ENCODE peak calls at places on chromosome 7, in four cellular contexts. E is PC-9, G is tibial artery, P is lung. C is an unnamed sample.

GRCh38 chr7:20241491-20242261 is 24.5 kb upstream of the MACC1 start:
- DNase-seq in E (no peak), G (no peak), P (no peak), C (no peak)

GRCh38 chr7:159096736-159097581 is 47.7 kb downstream of the VIPR2 start:
- DNase-seq in G (peak), E (no peak), P (no peak), C (no peak)

GRCh38 chr7:120400806-120401455 is 128.0 kb downstream of the KCND2 start:
- DNase-seq in G (no peak), P (no peak), E (no peak), C (no peak)

GRCh38 chr7:5557920-5558401 is 134.3 kb upstream of the TNRC18 start:
- DNase-seq in E (no peak), P (peak), G (peak), C (no peak)

GRCh38 chr7:77352688-77353406 is 63.3 kb downstream of the GSAP start:
- DNase-seq in G (no peak), P (no peak), E (no peak), C (no peak)

GRCh38 chr7:107609861-107610260 is 29.8 kb downstream of the BCAP29 start:
- DNase-seq in G (no peak), P (no peak), E (no peak), C (peak)

GRCh38 chr7:5370454-5371353 is 52.9 kb downstream of the TNRC18 start:
- DNase-seq in E (no peak), G (no peak), P (no peak), C (no peak)

GRCh38 chr7:74231232-74231590 is 21.4 kb downstream of the LAT2 start:
- DNase-seq in G (no peak), E (no peak), P (no peak), C (no peak)

GRCh38 chr7:79453558-79454324 is at the start of gene MAGI2:
- DNase-seq in E (no peak), P (peak), G (peak), C (no peak)

GRCh38 chr7:35652124-35652523 is 42.8 kb downstream of the HERPUD2 start:
- DNase-seq in P (no peak), G (no peak), E (no peak), C (no peak)

GRCh38 chr7:102874166-102874829 is 38.5 kb upstream of the LRRC17 start:
- DNase-seq in E (peak), G (no peak), P (no peak), C (no peak)

GRCh38 chr7:37491919-37492694 is 43.4 kb upstream of the ELMO1 start:
- DNase-seq in G (no peak), P (no peak), E (no peak), C (no peak)

GRCh38 chr7:68107256-68107655 is 1110.6 kb downstream of the TYW1 start:
- DNase-seq in E (no peak), G (no peak), P (no peak), C (no peak)

GRCh38 chr7:20164420-20165145 is 52.6 kb downstream of the MACC1 start:
- DNase-seq in G (no peak), P (no peak), E (no peak), C (no peak)

GRCh38 chr7:94223375-94224084 is 171.2 kb upstream of the COL1A2 start:
- DNase-seq in G (no peak), E (no peak), P (no peak), C (peak)

GRCh38 chr7:98116656-98117461 is 10.2 kb downstream of the LMTK2 start:
- DNase-seq in E (peak), G (no peak), P (peak), C (no peak)

GRCh38 chr7:69780377-69780776 is 182.1 kb downstream of the AUTS2 start:
- DNase-seq in P (no peak), E (peak), G (no peak), C (peak)

GRCh38 chr7:4221043-4221442 is 461.1 kb upstream of the FOXK1 start:
- DNase-seq in G (no peak), E (no peak), P (no peak), C (no peak)

GRCh38 chr7:144256112-144256511 is 8.5 kb downstream of the OR2A7 start:
- DNase-seq in G (no peak), E (peak), P (no peak), C (no peak)

GRCh38 chr7:150337179-150337578 is 4.2 kb downstream of the RARRES2 start:
- DNase-seq in G (no peak), E (no peak), P (no peak), C (no peak)

GRCh38 chr7:27251513-27252306 is 9.1 kb downstream of the EVX1 start:
- DNase-seq in G (no peak), E (no peak), P (no peak), C (no peak)
- H3K4me3 ChIP-seq in G (peak), E (no peak), P (no peak), C (no peak)

DNA sequence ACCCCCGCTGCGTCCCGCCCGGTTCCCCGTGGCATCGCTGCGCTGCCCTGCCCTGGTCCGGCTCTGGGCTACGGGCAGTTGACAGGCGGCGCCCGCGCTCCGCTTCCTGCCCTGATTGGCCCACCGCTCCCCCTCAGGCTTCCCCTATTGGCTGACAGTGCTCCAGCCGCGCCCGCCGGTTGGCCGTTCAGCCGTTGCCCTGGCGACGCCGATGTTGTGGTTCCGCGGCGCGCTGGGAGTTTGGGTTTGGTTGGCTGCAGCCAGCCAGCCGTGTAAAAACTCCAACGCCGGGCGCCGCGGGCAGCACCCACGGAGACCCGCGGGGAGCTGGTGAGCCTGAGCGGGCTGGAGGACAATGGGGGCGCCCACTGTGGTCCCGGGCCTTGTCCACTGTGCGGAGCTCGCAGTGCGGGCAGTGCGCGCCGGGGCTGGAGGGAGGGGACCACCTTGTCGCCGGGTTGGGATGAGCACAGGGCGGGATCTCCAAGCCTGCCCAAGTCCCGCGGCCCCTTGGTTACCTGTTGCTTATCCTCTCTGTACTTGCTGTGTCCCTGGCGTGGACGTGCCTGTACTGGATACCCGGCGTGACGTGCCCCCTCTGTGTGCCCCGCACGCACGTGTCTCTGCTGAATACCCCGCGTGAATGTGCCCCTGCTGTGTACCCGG is at the start of gene C7orf57:
- DNase-seq in G (peak), E (peak), P (peak), C (no peak)
- TF ChIP-seq CTCF in G (peak), E (no peak), P (no peak), C (no peak)

GRCh38 chr7:134316539-134317344 is at the start of gene SLC35B4:
- DNase-seq in E (peak), G (peak), P (peak), C (peak)
- H3K4me3 ChIP-seq in E (peak), G (peak), P (peak), C (peak)

GRCh38 chr7:24406818-24407226 is 122.8 kb downstream of the NPY start:
- DNase-seq in G (no peak), E (no peak), P (no peak), C (no peak)

GRCh38 chr7:24404315-24404714 is 120.3 kb downstream of the NPY start:
- DNase-seq in P (no peak), G (no peak), E (no peak), C (no peak)

GRCh38 chr7:24407965-24408364 is 124.0 kb downstream of the NPY start:
- DNase-seq in E (no peak), P (no peak), G (no peak), C (no peak)

GRCh38 chr7:24405002-24405401 is 121.0 kb downstream of the NPY start:
- DNase-seq in P (no peak), E (no peak), G (no peak), C (no peak)

GRCh38 chr7:24406053-24406561 is 122.1 kb downstream of the NPY start:
- DNase-seq in P (no peak), G (no peak), E (no peak), C (no peak)
- TF ChIP-seq CTCF in P (no peak), G (no peak), E (no peak), C (no peak)

DNA sequence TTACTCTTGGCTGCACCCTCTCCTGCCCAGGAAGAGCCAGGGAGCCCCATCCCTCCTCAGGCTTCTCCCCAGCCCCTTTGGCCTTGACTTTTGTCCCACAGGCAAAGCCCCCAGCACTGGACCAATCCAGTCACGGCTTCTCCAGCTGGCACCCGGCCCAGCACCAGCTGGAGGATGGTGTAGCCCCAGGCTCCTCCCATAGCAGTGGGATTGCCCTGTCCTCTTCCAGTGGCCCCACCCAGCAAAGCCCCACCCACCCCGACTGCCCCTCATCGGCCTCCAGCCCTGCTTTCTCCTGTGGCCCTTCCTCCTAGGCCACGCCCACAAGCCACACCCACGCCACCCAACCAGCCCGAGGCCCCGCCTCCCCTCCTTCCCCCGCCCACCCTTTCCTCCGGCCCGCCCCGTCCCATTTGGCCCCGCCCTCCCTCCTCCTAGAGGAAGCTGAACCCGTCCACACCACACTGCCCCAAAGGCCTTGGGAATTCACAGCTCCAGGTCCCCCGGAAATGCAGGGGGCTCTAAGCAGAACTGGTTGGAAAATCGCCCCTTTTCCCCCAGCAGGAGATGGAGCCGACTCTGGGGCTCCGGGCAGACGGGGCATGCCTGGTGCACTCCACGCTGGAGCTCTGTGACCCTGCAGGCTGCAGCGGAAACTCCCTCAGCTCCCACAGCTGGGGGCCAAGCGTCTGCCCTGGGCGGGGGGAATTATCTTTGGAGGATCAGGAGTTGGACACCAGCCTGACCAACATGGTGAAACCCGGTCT is 25.2 kb downstream of the GET4 start:
- DNase-seq in P (peak), G (no peak), E (peak), C (peak)
- H3K4me3 ChIP-seq in P (no peak), G (no peak), E (no peak), C (no peak)

GRCh38 chr7:115221484-115221883 is 299.6 kb downstream of the MDFIC start:
- DNase-seq in P (no peak), G (no peak), E (no peak), C (no peak)

GRCh38 chr7:115218076-115218475 is 296.2 kb downstream of the MDFIC start:
- DNase-seq in E (peak), G (no peak), P (no peak), C (no peak)

GRCh38 chr7:115216652-115217051 is 294.8 kb downstream of the MDFIC start:
- DNase-seq in G (no peak), P (no peak), E (no peak), C (no peak)

DNA sequence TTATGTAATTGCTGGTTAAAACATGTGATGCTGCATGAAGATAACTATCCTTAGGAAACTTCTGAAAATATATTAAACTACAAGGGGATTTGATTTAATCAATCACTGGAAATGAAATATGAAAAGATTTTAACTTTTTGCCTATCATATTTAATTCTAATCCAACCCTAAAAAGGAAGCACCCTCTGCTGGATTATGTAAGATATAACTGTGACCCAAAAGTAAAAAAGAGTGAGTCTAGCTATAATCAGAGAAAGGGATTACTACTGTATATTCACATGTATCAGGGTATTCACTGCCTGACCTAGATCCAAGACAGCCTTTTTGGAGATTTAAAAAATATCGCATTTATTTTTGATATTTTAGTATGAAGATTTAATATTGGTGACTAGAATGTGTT is 295.5 kb downstream of the MDFIC start:
- DNase-seq in P (no peak), G (no peak), E (no peak), C (no peak)
- TF ChIP-seq CTCF in P (peak), G (peak), E (peak), C (peak)

GRCh38 chr7:44490351-44491200 is at the start of gene NUDCD3:
- DNase-seq in E (peak), G (peak), P (peak), C (peak)

GRCh38 chr7:44491229-44491628 is 771 bp upstream of the NUDCD3 start:
- DNase-seq in E (no peak), G (no peak), P (no peak), C (no peak)

GRCh38 chr7:44489955-44490350 is 505 bp downstream of the NUDCD3 start:
- DNase-seq in P (no peak), G (no peak), E (peak), C (no peak)

GRCh38 chr7:44486693-44487092 is 3.8 kb downstream of the NUDCD3 start:
- DNase-seq in G (no peak), E (peak), P (peak), C (no peak)

GRCh38 chr7:44488955-44489354 is 1.5 kb downstream of the NUDCD3 start:
- DNase-seq in P (no peak), E (no peak), G (no peak), C (no peak)
- H3K4me3 ChIP-seq in P (no peak), E (peak), G (peak), C (peak)

DNA sequence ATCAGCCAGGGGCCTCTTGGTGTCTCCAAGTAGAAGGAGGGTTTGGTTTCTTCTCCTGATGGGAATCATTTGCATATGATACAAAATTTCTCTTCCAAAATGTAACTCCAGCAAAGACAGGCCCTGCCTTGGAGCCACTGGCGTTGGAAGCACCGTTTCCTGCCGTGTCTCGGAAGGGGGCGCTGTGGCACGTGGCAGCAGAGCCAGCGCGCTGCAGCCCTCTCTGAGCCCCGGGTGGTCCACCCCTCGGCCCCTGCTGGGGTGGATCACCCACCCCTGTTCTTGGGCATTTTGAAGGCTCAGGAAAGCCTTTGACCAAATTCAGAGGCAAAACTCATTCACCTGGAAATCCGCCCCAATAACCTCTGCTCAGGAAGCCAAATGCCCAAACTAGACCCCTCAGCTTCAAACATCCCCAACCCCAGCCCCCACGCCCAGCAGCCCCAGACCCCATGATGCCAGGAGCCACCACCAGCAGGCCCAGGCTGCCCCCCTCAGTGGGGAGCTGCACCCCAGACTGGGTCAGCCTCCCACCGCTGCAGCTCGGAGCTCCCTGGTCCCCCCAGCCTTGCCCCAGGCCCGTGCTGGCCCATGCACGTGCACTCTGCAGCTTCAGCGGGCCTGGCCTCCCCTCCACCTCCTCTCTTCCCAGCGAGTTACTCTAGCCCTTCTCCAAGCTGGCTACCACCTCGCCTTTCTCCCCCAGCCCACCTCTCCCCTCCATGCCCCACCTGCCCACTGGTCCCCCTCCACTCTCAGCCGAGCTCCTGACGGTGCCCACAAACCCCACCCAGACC is 29.5 kb upstream of the ELFN1 start:
- DNase-seq in E (no peak), G (no peak), P (no peak), C (no peak)
- TF ChIP-seq CTCF in E (peak), G (no peak), P (no peak), C (peak)